ENCODE peak calls at places on chromosomes 11 and 22, in four cellular contexts. S is H1, B is K562, Z is HepG2. R is an unnamed sample.

GRCh38 chr11:133219543-133219942 is 312.8 kb downstream of the OPCML start:
- DNase-seq in S (no peak), B (peak; percentile 1), Z (no peak), R (no peak)

GRCh38 chr11:126815111-126815510 is 185.5 kb downstream of the KIRREL3 start:
- DNase-seq in S (no peak), B (no peak), Z (no peak), R (no peak)

GRCh38 chr11:130585545-130585944 is 137.1 kb downstream of the ADAMTS15 start:
- DNase-seq in S (no peak), B (no peak), Z (no peak), R (no peak)

GRCh38 chr22:49426618-49427266 is 400.9 kb downstream of the BRD1 start:
- DNase-seq in S (no peak), B (no peak), Z (no peak), R (no peak)

GRCh38 chr11:26782220-26782619 is 60.4 kb upstream of the SLC5A12 start:
- DNase-seq in S (no peak), B (no peak), Z (no peak), R (no peak)

GRCh38 chr11:117822031-117822521 is 2.5 kb downstream of the FXYD2 start:
- DNase-seq in S (no peak), B (peak; percentile 40), Z (no peak), R (no peak)

GRCh38 chr11:19838994-19839768 is 126.5 kb downstream of the NAV2 start:
- DNase-seq in S (no peak), B (no peak), Z (no peak), R (no peak)

GRCh38 chr11:64764753-64765152 is 5.0 kb upstream of the PYGM start:
- DNase-seq in S (no peak), B (no peak), Z (no peak), R (no peak)

GRCh38 chr11:134331565-134332188 is at the start of gene GLB1L2:
- DNase-seq in S (no peak), B (peak; percentile 84), Z (peak; percentile 35), R (peak; percentile 66)

GRCh38 chr11:32435511-32435946 is at the start of gene WT1:
- DNase-seq in S (no peak), B (peak; percentile 90), Z (no peak), R (no peak)

GRCh38 chr22:39282642-39283311 is 36.6 kb downstream of the RPL3 start:
- DNase-seq in S (no peak), B (peak; percentile 53), Z (no peak), R (no peak)

GRCh38 chr11:124892750-124893454 is 4.8 kb downstream of the ROBO4 start:
- DNase-seq in S (no peak), B (no peak), Z (no peak), R (peak; percentile 2)

GRCh38 chr11:117856252-117856651 is 20.2 kb downstream of the FXYD6 start:
- DNase-seq in S (no peak), B (no peak), Z (no peak), R (no peak)

GRCh38 chr11:1497600-1497999 is 11.0 kb upstream of the MOB2 start:
- DNase-seq in S (no peak), B (no peak), Z (no peak), R (no peak)

GRCh38 chr22:27420817-27421361 is 380.7 kb downstream of the MN1 start:
- DNase-seq in S (no peak), B (no peak), Z (no peak), R (no peak)

GRCh38 chr11:94885133-94885532 is 88.2 kb downstream of the CWC15 start:
- DNase-seq in S (no peak), B (no peak), Z (no peak), R (no peak)

GRCh38 chr11:94885581-94885980 is 87.8 kb downstream of the CWC15 start:
- DNase-seq in S (no peak), B (no peak), Z (no peak), R (no peak)

GRCh38 chr11:94882931-94883330 is 90.4 kb downstream of the CWC15 start:
- DNase-seq in S (no peak), B (no peak), Z (no peak), R (no peak)

GRCh38 chr11:94883878-94884277 is 89.5 kb downstream of the CWC15 start:
- DNase-seq in S (no peak), B (no peak), Z (no peak), R (no peak)

GRCh38 chr11:94884322-94884721 is 89.0 kb downstream of the CWC15 start:
- DNase-seq in S (no peak), B (no peak), Z (no peak), R (no peak)
- TF ChIP-seq POLR2AphosphoS5 in S (no peak), B (no peak), Z (no peak), R (no peak)

DNA sequence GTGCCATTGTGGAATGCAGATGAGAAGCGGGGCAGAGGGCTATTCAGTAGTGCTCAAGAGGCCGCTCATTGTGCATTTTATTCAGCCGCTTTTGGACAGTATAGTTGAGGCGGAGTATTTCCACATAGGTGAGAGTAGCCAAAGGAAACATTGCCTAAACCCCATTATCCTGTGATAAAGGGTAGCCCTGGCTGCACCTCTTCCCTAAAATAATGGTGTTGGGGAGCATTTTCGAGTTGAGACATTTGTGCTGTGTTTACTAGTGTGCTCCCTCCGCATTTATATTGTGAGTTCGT is 68.8 kb downstream of the SPECC1L start:
- DNase-seq in S (no peak), B (no peak), Z (no peak), R (no peak)
- TF ChIP-seq TAF1 in S (no peak), B (no peak), Z (no peak), R (no peak)

GRCh38 chr11:35206616-35207015 is 67.6 kb downstream of the CD44 start:
- DNase-seq in S (no peak), B (no peak), Z (no peak), R (no peak)
- TF ChIP-seq POLR2A in S (no peak), B (no peak), Z (no peak), R (no peak)

DNA sequence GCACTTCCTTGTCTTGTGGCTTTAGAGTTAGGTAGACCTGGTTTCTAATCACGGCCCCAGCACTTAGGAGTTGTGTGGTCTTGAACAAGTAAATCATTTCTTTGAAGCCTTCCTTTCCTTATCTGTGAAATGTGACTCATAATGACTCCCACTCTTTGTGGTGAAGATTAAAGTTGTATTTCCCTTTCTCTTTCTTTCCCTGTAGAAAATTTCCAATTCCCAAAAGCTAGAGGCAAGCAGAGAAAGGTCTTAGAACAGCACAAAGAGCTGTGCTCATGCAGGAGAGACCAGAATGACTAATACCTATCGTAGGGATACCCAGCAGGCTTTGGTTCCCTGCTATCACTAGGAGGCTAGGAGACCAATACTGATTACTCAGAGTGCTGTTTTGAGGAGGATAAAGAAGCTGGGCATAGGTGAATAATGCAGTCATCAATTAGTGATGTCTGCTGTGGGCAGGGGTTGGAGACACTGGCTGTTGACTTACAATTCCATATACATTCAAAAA is 270.7 kb upstream of the SYN3 start:
- DNase-seq in S (no peak), B (no peak), Z (peak; percentile 55), R (no peak)
- TF ChIP-seq POLR2AphosphoS5 in S (no peak), B (no peak), Z (no peak), R (no peak)

DNA sequence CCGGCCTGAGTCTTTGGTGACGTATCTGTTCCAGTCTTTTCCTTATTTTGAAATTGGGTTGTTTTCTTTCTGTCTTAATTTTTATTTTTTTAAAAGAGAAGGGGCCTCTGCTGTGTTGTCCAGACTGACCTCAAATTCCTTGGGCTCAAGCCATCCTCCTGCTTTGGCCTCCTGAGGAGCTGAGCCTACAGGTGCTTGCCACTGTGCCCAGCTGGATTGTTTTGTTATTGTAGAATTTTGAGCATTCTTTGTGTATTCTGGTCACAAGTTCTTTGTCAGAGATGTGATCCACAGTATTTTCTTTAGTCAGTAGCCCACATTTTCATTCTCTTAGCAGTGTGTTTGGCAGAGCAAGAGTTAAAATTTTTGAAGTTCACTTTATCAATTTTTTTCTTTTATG is 100.1 kb downstream of the ATXN10 start:
- DNase-seq in S (no peak), B (no peak), Z (no peak), R (no peak)
- TF ChIP-seq TAF1 in S (no peak), B (no peak), Z (no peak), R (no peak)

DNA sequence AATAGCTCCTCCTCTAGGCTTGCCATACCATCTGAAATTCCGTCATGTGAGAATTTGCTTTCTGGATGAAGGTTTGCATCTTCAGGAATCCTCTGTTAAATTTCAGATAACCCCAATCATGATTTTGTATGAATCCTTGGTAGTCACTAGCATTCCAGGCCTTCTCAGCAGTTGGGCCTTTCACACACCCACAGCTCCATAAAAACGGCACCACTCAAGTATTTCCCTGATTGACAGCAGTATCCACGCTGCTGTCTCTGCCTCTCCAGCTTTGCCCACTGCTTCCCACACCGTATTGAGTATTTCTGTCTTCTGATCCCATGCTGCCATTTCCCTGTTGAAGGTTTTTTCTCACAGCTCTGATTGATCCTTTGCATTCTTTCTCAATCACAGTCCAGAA is 208.7 kb upstream of the NCAM1 start:
- DNase-seq in S (no peak), B (no peak), Z (no peak), R (no peak)
- TF ChIP-seq POLR2A in S (no peak), B (no peak), Z (no peak), R (no peak)

GRCh38 chr11:2709429-2709828 is 9.6 kb upstream of the KCNQ1OT1 start:
- DNase-seq in S (no peak), B (no peak), Z (no peak), R (no peak)
- TF ChIP-seq POLR2AphosphoS5 in S (no peak), B (no peak), Z (no peak), R (no peak)

DNA sequence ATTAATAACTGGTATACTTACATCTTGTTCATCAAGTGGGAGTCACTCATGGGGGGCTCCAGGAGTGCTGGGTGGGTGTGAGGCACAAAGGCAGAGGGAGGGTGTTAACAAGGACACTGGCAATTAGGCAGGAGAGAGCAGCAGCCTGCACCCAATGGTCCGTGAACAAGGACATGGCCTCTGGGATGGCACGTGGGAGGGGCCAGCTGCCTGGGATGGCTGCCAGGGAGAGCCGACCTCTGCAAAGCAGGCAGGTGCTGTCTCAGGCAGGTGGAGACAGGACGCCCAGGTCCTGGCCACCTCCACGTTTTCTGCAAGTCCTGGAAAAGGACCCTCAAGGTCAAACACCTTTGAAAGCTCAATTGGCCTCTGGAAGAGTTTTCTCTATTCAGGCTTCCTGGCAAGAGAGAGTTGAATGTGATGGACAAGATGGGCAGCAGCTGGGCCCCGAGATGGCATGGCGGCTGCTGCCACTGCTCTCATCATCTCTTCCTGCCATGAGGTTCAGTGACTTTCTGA is 257.1 kb downstream of the BUD13 start:
- DNase-seq in S (no peak), B (no peak), Z (no peak), R (no peak)
- TF ChIP-seq TAF1 in S (no peak), B (no peak), Z (no peak), R (no peak)

GRCh38 chr11:95790123-95790932 is at the start of gene CEP57:
- DNase-seq in S (peak; percentile 80), B (peak; percentile 99), Z (peak; percentile 98), R (peak; percentile 58)
- TF ChIP-seq POLR2A in S (peak; percentile 78), B (peak; percentile 92), Z (peak; percentile 8), R (peak; percentile 64)

R was measured in GM12891.